ENCODE peak calls at places on chromosomes 12 and 14, in eight cellular contexts. One of them, this sample, is unnamed.

GRCh38 chr12:99367181-99367580 is 280.4 kb upstream of the GARIN6 start:
- DNase-seq in CD8-positive, alpha-beta T cell: no peak
- DNase-seq in cardiac muscle cell: no peak
- DNase-seq in left lung: no peak
- DNase-seq in adrenal gland: no peak
- DNase-seq in hepatocyte: no peak
- DNase-seq in IMR-90: no peak
- DNase-seq in mammary epithelial cell: no peak
- DNase-seq in this sample: no peak

GRCh38 chr14:64191756-64192155 is 102.4 kb downstream of the ESR2 start:
- DNase-seq in CD8-positive, alpha-beta T cell: no peak
- DNase-seq in mammary epithelial cell: peak
- DNase-seq in adrenal gland: no peak
- DNase-seq in IMR-90: peak
- DNase-seq in cardiac muscle cell: peak
- DNase-seq in hepatocyte: no peak
- DNase-seq in left lung: no peak
- DNase-seq in this sample: no peak

GRCh38 chr14:31927348-31927826 is 149.7 kb upstream of the ARHGAP5 start:
- DNase-seq in IMR-90: peak
- DNase-seq in adrenal gland: no peak
- DNase-seq in left lung: no peak
- DNase-seq in cardiac muscle cell: peak
- DNase-seq in hepatocyte: peak
- DNase-seq in CD8-positive, alpha-beta T cell: no peak
- DNase-seq in mammary epithelial cell: peak
- DNase-seq in this sample: no peak

GRCh38 chr14:101821528-101821927 is 60.0 kb downstream of the PPP2R5C start:
- DNase-seq in cardiac muscle cell: no peak
- DNase-seq in left lung: no peak
- DNase-seq in hepatocyte: no peak
- DNase-seq in IMR-90: no peak
- DNase-seq in CD8-positive, alpha-beta T cell: peak
- DNase-seq in mammary epithelial cell: no peak
- DNase-seq in adrenal gland: no peak
- DNase-seq in this sample: peak

GRCh38 chr12:94078138-94078723 is 70.1 kb upstream of the PLXNC1 start:
- DNase-seq in hepatocyte: no peak
- DNase-seq in IMR-90: no peak
- DNase-seq in CD8-positive, alpha-beta T cell: no peak
- DNase-seq in cardiac muscle cell: no peak
- DNase-seq in left lung: no peak
- DNase-seq in mammary epithelial cell: no peak
- DNase-seq in adrenal gland: no peak
- DNase-seq in this sample: no peak

GRCh38 chr12:108090107-108090899 is 38.8 kb upstream of the WSCD2 start:
- DNase-seq in CD8-positive, alpha-beta T cell: no peak
- DNase-seq in IMR-90: no peak
- DNase-seq in adrenal gland: no peak
- DNase-seq in mammary epithelial cell: no peak
- DNase-seq in cardiac muscle cell: no peak
- DNase-seq in left lung: no peak
- DNase-seq in hepatocyte: no peak
- DNase-seq in this sample: no peak

GRCh38 chr14:92959189-92959531 is 36.2 kb downstream of the CHGA start:
- DNase-seq in hepatocyte: no peak
- DNase-seq in IMR-90: no peak
- DNase-seq in adrenal gland: no peak
- DNase-seq in left lung: no peak
- DNase-seq in cardiac muscle cell: no peak
- DNase-seq in CD8-positive, alpha-beta T cell: no peak
- DNase-seq in mammary epithelial cell: no peak
- DNase-seq in this sample: no peak

GRCh38 chr12:124646385-124647230 is 79.2 kb upstream of the NCOR2 start:
- DNase-seq in IMR-90: no peak
- DNase-seq in hepatocyte: no peak
- DNase-seq in cardiac muscle cell: no peak
- DNase-seq in left lung: peak
- DNase-seq in mammary epithelial cell: no peak
- DNase-seq in adrenal gland: no peak
- DNase-seq in CD8-positive, alpha-beta T cell: peak
- DNase-seq in this sample: no peak

DNA sequence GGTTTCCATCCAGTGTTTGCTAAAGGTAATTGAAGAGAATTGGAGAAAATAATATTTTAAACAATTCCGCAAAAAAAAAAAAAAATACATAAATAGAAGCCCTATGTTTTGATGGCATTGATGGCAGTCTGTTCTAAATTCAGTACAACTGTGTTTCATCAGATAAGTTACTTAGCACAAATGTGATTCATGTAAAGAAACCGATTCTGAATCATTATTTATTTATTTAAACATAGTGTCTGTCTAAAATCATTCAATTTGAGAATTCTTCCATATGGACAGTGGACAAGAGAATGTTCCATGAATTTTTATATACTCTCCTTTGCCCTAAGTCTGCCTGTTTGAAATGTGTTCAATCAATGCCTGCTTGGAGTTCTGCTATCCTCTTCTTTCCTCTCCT is 126.5 kb downstream of the PDE3A start:
- DNase-seq in IMR-90: peak
- DNase-seq in mammary epithelial cell: no peak
- DNase-seq in adrenal gland: no peak
- DNase-seq in hepatocyte: no peak
- DNase-seq in CD8-positive, alpha-beta T cell: no peak
- DNase-seq in left lung: no peak
- DNase-seq in cardiac muscle cell: no peak
- DNase-seq in this sample: no peak
- H3K27ac ChIP-seq in IMR-90: no peak
- H3K27ac ChIP-seq in mammary epithelial cell: no peak
- H3K27ac ChIP-seq in adrenal gland: no peak
- H3K27ac ChIP-seq in hepatocyte: no peak
- H3K27ac ChIP-seq in CD8-positive, alpha-beta T cell: no peak
- H3K27ac ChIP-seq in left lung: no peak
- H3K27ac ChIP-seq in cardiac muscle cell: no peak
- H3K27ac ChIP-seq in this sample: no peak

DNA sequence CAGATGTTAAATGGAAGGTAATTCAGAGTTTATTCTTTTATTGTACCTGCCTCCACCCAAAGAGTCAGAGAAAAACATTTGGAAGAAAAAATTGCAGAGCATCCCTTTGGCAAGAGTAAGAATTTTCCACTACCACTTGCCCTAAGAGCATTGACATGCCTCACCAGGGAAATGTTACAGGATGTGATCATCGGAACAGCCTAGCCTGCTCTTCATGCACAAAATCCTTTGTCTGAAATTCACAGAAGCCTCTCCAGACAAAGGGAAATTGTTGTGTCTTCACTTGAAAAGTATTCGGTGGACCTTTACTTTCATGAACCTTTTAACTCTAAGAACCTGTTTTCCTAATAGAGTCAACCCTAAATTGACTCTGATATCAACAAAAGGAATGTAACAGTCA is 36.9 kb downstream of the ATP2A2 start:
- DNase-seq in left lung: no peak
- DNase-seq in hepatocyte: peak
- DNase-seq in adrenal gland: no peak
- DNase-seq in mammary epithelial cell: peak
- DNase-seq in CD8-positive, alpha-beta T cell: no peak
- DNase-seq in cardiac muscle cell: peak
- DNase-seq in IMR-90: peak
- DNase-seq in this sample: no peak
- H3K27ac ChIP-seq in left lung: no peak
- H3K27ac ChIP-seq in hepatocyte: peak
- H3K27ac ChIP-seq in adrenal gland: no peak
- H3K27ac ChIP-seq in mammary epithelial cell: peak
- H3K27ac ChIP-seq in CD8-positive, alpha-beta T cell: no peak
- H3K27ac ChIP-seq in cardiac muscle cell: peak
- H3K27ac ChIP-seq in IMR-90: no peak
- H3K27ac ChIP-seq in this sample: no peak

GRCh38 chr14:103286460-103286859 is 47.6 kb upstream of the EIF5 start:
- DNase-seq in adrenal gland: peak
- DNase-seq in CD8-positive, alpha-beta T cell: no peak
- DNase-seq in hepatocyte: no peak
- DNase-seq in cardiac muscle cell: no peak
- DNase-seq in mammary epithelial cell: no peak
- DNase-seq in left lung: no peak
- DNase-seq in IMR-90: no peak
- DNase-seq in this sample: no peak

GRCh38 chr14:103290056-103290455 is 44.0 kb upstream of the EIF5 start:
- DNase-seq in adrenal gland: no peak
- DNase-seq in CD8-positive, alpha-beta T cell: no peak
- DNase-seq in hepatocyte: no peak
- DNase-seq in cardiac muscle cell: no peak
- DNase-seq in mammary epithelial cell: no peak
- DNase-seq in left lung: no peak
- DNase-seq in IMR-90: no peak
- DNase-seq in this sample: no peak

GRCh38 chr14:103284574-103285467 is 49.2 kb upstream of the EIF5 start:
- DNase-seq in cardiac muscle cell: peak
- DNase-seq in hepatocyte: no peak
- DNase-seq in IMR-90: peak
- DNase-seq in left lung: no peak
- DNase-seq in mammary epithelial cell: peak
- DNase-seq in CD8-positive, alpha-beta T cell: no peak
- DNase-seq in adrenal gland: peak
- DNase-seq in this sample: no peak

GRCh38 chr14:103288076-103288766 is 45.8 kb upstream of the EIF5 start:
- DNase-seq in mammary epithelial cell: no peak
- DNase-seq in CD8-positive, alpha-beta T cell: no peak
- DNase-seq in adrenal gland: peak
- DNase-seq in cardiac muscle cell: no peak
- DNase-seq in hepatocyte: no peak
- DNase-seq in left lung: no peak
- DNase-seq in IMR-90: no peak
- DNase-seq in this sample: no peak

GRCh38 chr14:103286968-103287850 is 46.8 kb upstream of the EIF5 start:
- DNase-seq in hepatocyte: no peak
- DNase-seq in IMR-90: no peak
- DNase-seq in cardiac muscle cell: no peak
- DNase-seq in left lung: no peak
- DNase-seq in mammary epithelial cell: no peak
- DNase-seq in adrenal gland: peak
- DNase-seq in CD8-positive, alpha-beta T cell: no peak
- DNase-seq in this sample: no peak
- H3K27ac ChIP-seq in hepatocyte: no peak
- H3K27ac ChIP-seq in IMR-90: no peak
- H3K27ac ChIP-seq in cardiac muscle cell: no peak
- H3K27ac ChIP-seq in left lung: no peak
- H3K27ac ChIP-seq in mammary epithelial cell: no peak
- H3K27ac ChIP-seq in adrenal gland: no peak
- H3K27ac ChIP-seq in CD8-positive, alpha-beta T cell: no peak
- H3K27ac ChIP-seq in this sample: no peak

DNA sequence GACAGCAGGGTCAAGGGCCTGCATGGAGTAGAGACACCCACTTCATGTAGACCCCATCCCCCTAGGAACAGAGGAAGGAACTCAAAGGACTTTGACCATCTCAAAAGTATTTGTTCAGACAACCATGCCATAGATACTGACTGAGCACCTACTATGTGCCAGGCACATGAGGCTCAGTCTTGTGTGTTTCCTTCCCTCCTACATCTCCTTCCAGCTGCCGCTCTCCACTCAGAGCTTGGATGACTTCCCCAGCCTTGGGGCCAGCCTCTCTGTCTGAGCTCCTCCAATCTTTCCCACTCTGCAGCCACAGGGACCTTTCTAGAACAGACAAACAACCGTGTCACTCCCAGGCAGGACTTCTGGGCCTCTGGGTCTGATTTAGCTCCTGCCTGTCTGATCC is 2.5 kb downstream of the TRPV4 start:
- DNase-seq in IMR-90: no peak
- DNase-seq in cardiac muscle cell: no peak
- DNase-seq in CD8-positive, alpha-beta T cell: no peak
- DNase-seq in hepatocyte: no peak
- DNase-seq in left lung: no peak
- DNase-seq in mammary epithelial cell: no peak
- DNase-seq in adrenal gland: no peak
- DNase-seq in this sample: no peak
- H3K27ac ChIP-seq in IMR-90: no peak
- H3K27ac ChIP-seq in cardiac muscle cell: no peak
- H3K27ac ChIP-seq in CD8-positive, alpha-beta T cell: no peak
- H3K27ac ChIP-seq in hepatocyte: no peak
- H3K27ac ChIP-seq in left lung: no peak
- H3K27ac ChIP-seq in mammary epithelial cell: no peak
- H3K27ac ChIP-seq in adrenal gland: no peak
- H3K27ac ChIP-seq in this sample: no peak

This sample was measured in effector memory CD4-positive, alpha-beta T cell.